ENCODE peak calls at places on chromosomes 1 and 21, in four cellular contexts. O is IMR-90, E is mesendoderm, X is H9. S is an unnamed sample.

GRCh38 chr1:66747500-66747899 is 4.8 kb upstream of the DYNLT5 start:
- DNase-seq in E (no peak), X (no peak), O (peak; percentile 44), S (no peak)

GRCh38 chr1:151455966-151456365 is 3.3 kb downstream of the POGZ start:
- DNase-seq in O (no peak), E (no peak), X (no peak), S (no peak)

GRCh38 chr1:37096523-37096922 is 62.2 kb upstream of the GRIK3 start:
- DNase-seq in E (peak; percentile 87), O (no peak), X (peak; percentile 73), S (peak; percentile 38)

GRCh38 chr1:204506091-204506968 is 9.9 kb upstream of the MDM4 start:
- DNase-seq in X (peak; percentile 71), E (peak; percentile 95), O (peak; percentile 95), S (peak; percentile 53)

GRCh38 chr1:106924360-106924759 is 132.1 kb upstream of the PRMT6 start:
- DNase-seq in X (peak; percentile 54), E (peak; percentile 93), O (peak; percentile 33), S (peak; percentile 48)

GRCh38 chr1:205568469-205569361 is 63.1 kb downstream of the ELK4 start:
- DNase-seq in E (no peak), O (no peak), X (no peak), S (no peak)

GRCh38 chr1:246492611-246493245 is 14.4 kb downstream of the SMYD3 start:
- DNase-seq in X (peak; percentile 60), E (peak; percentile 76), O (peak; percentile 79), S (peak; percentile 71)

GRCh38 chr1:209937996-209938959 is at the start of gene SYT14:
- DNase-seq in X (peak; percentile 84), O (peak; percentile 25), E (peak; percentile 86), S (peak; percentile 31)

GRCh38 chr1:40774266-40774998 is 9.2 kb upstream of the KCNQ4 start:
- DNase-seq in O (peak; percentile 20), E (peak; percentile 78), X (peak; percentile 83), S (peak; percentile 54)

GRCh38 chr1:93648656-93649055 is 33.0 kb downstream of the BCAR3 start:
- DNase-seq in O (no peak), X (no peak), E (no peak), S (no peak)

GRCh38 chr1:171898956-171899355 is 57.7 kb downstream of the DNM3 start:
- DNase-seq in X (peak; percentile 64), O (no peak), E (peak; percentile 75), S (no peak)

DNA sequence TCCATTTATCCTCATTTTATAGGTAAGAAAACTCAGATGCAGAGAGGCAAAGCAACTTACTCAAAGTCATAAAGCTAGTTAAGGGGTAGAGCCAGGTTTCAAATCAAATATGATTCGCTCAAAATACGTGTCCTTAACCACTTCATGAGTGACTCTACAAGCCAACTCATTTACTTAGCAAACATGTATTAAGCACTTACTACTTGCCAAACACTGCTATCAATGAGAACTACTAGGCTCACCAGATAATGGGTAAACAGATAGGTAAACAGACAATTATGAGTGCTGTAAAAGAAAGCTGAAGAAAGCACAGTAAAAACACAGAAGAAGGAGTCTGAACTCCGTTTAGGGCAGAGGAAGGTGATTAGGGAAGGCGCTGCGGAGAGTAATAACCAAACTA is 65.9 kb downstream of the WDR64 start:
- DNase-seq in X (no peak), E (no peak), O (no peak), S (no peak)
- H4K5ac ChIP-seq in X (no peak overlapping the region), E (no peak overlapping the region), O (no peak overlapping the region), S (no peak overlapping the region)

GRCh38 chr21:43342301-43342881 is 84.5 kb downstream of the SIK1 start:
- DNase-seq in X (no peak), E (no peak), O (no peak), S (no peak)

GRCh38 chr21:43343095-43343991 is 83.6 kb downstream of the SIK1 start:
- DNase-seq in O (no peak), E (no peak), X (no peak), S (no peak)

GRCh38 chr21:43345046-43345745 is 81.7 kb downstream of the SIK1 start:
- DNase-seq in O (no peak), E (no peak), X (no peak), S (no peak)

GRCh38 chr21:43345746-43346409 is 81.1 kb downstream of the SIK1 start:
- DNase-seq in E (no peak), X (no peak), O (peak; percentile 85), S (no peak)

DNA sequence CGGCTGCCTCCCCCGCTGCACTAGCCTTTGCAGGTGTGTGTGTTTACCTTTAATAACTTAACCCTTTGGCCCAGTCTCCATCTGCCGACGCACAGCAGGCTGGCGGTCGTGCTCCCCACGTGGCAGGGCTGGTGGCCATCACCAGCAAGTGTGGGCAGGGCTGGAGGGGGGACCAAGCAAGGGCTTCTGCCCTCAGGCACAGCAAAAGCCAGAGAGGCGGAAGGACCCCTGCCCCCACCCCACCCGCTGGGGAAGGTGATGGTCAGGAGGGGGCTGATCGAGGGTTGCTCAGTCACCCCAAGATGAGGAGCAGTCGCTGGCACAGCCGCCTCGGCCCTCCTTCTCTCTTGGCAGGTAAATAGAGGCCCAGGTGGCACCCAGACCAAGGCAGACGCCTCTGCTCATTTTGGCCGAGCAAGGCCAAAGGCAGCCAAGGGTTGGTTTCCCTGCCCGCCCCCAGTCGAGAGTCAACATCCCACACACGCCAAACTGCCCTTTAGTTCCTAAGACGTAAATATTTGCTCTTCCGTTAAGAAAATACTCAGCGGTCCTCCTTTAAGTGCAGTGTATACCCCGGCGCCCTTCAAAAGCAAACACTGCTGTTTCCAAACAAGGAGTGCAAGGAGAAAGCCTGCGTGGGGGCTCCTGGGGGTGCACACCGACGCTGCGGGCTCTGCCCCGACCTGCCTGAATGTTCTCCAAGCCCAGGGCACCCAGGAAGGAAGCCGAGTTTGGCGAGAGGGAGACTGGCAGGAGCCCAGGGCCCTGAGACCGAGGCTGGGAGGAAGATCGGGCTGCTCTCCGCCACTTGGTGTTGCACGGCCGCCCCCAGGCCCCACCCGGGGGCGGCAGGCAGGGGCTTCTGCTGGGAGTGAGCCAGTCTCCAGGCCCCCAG is 82.7 kb downstream of the SIK1 start:
- DNase-seq in O (no peak), E (no peak), X (no peak), S (no peak)
- H3K4ac ChIP-seq in O (peak overlapping the region; percentile 40), E (no peak overlapping the region), X (no peak overlapping the region), S (no peak overlapping the region)

DNA sequence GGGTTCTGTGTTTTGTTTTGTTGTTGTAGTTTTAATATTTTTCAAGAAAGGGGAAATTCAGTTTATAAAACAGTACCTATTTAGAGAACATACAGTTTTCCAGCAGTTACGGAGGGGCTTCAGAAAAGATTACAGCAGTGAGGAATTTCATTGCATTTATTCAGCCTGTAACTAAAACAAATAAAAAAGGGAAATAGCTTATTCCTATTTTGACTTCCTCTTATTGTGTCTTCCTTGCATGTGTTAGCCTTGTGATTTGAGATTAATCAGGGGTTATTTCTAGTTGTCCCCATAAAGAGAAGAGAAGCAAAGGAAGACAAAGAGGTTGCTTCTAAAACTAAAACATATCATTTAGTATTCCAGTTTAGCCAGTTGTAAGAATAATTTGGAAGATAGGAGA is 35.0 kb downstream of the CTTNBP2NL start:
- DNase-seq in O (no peak), X (no peak), E (no peak), S (no peak)
- H4K5ac ChIP-seq in O (no peak overlapping the region), X (no peak overlapping the region), E (no peak overlapping the region), S (no peak overlapping the region)

DNA sequence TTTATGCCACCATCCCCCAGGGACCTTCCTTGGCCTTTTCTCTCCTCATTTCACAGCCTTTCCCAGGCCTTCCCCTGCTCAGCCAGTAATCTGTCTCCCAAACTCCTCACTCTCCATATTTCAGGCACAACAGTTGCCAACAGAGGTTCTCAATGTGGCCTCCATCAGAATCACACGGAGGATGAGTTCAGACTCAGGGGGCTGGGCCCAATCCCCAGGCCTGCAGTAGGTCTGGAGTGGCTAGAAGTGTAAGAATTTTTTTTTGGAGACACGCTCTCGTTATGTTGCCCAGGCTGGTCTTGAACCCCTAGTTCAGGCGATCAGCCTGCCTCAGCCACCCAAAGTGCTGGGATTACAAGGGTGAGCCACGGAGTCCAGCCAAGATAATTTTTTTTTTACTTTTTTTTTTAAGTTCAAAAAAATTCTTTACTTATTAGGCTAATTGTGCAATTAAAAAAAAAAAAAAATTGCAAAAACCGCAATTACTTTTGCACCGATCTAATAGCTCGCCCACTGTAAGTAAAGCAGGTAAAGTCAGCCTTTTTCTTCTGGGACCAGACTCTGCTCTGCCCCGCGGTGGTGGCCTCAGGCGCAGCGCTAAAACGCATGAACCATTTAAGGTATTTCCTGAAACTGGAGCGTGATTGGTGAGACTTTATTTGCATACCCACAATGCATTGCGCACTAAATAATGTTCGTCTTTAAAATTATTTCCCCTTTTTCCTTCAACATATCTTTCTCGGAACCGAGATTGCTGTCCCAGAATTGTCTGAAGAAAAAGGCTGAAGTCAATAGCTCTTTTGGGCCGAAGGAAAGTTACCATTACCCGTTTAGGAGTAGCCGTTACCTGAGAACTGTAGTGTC is 18.7 kb downstream of the KIAA2013 start:
- DNase-seq in O (peak; percentile 95), E (peak; percentile 97), X (peak; percentile 95), S (peak; percentile 96)
- H3K4ac ChIP-seq in O (peak overlapping the region; percentile 97), E (no peak overlapping the region), X (no peak overlapping the region), S (peak overlapping the region; percentile 41)

GRCh38 chr1:116855220-116855619 is 54.5 kb upstream of the PTGFRN start:
- DNase-seq in O (no peak), X (no peak), E (peak; percentile 56), S (no peak)
- H4K5ac ChIP-seq in O (no peak overlapping the region), X (no peak overlapping the region), E (no peak overlapping the region), S (no peak overlapping the region)

GRCh38 chr21:46021978-46022544 is 40.5 kb downstream of the COL6A1 start:
- DNase-seq in O (no peak), E (no peak), X (no peak), S (no peak)

GRCh38 chr21:46020581-46020980 is 39.0 kb downstream of the COL6A1 start:
- DNase-seq in O (no peak), X (no peak), E (no peak), S (no peak)

GRCh38 chr21:46022551-46023107 is 41.1 kb downstream of the COL6A1 start:
- DNase-seq in X (peak; percentile 33), E (peak; percentile 25), O (no peak), S (no peak)

GRCh38 chr21:46023126-46023985 is 41.8 kb downstream of the COL6A1 start:
- DNase-seq in X (no peak), E (no peak), O (no peak), S (no peak)

GRCh38 chr21:46021398-46021797 is 39.8 kb downstream of the COL6A1 start:
- DNase-seq in O (no peak), E (no peak), X (no peak), S (no peak)
- H3K4ac ChIP-seq in O (peak overlapping the region; percentile 32), E (no peak overlapping the region), X (no peak overlapping the region), S (no peak overlapping the region)

GRCh38 chr1:2856076-2856390 is 54.5 kb upstream of the TTC34 start:
- DNase-seq in E (no peak), X (no peak), O (no peak), S (no peak)

GRCh38 chr1:2854151-2854550 is 52.7 kb upstream of the TTC34 start:
- DNase-seq in E (no peak), O (no peak), X (no peak), S (no peak)

GRCh38 chr1:2856821-2857290 is 55.4 kb upstream of the TTC34 start:
- DNase-seq in E (no peak), X (no peak), O (no peak), S (no peak)

GRCh38 chr1:2854611-2855010 is 53.1 kb upstream of the TTC34 start:
- DNase-seq in X (no peak), O (no peak), E (no peak), S (no peak)

GRCh38 chr1:2855206-2856075 is 53.9 kb upstream of the TTC34 start:
- DNase-seq in E (no peak), O (no peak), X (no peak), S (no peak)
- H4K5ac ChIP-seq in E (no peak overlapping the region), O (no peak overlapping the region), X (no peak overlapping the region), S (no peak overlapping the region)